ENCODE peak calls at places on chromosome 2, in seven cellular contexts. B, Y, D, E, S, J and T are unnamed samples.
A peak's percentile ranks its signal among the peaks of the same experiment; 100 is the strongest.

GRCh38 chr2:226742346-226742745 is 57.3 kb downstream of the IRS1 start:
- DNase-seq in B (peak; percentile 42), Y (no peak), D (peak; percentile 56), E (no peak), S (no peak), J (no peak), T (no peak)

GRCh38 chr2:119317556-119317955 is 49.1 kb downstream of the C2orf76 start:
- DNase-seq in B (no peak), Y (no peak), D (no peak), E (no peak), S (no peak), J (no peak), T (no peak)

GRCh38 chr2:15797231-15797945 is 143.0 kb upstream of the MYCN start:
- DNase-seq in B (no peak), Y (no peak), D (no peak), E (no peak), S (no peak), J (no peak), T (no peak)

GRCh38 chr2:25362049-25362563 is 20.4 kb upstream of the DNMT3A start:
- DNase-seq in B (peak; percentile 94), Y (peak; percentile 88), D (peak; percentile 97), E (peak; percentile 96), S (peak; percentile 94), J (peak; percentile 94), T (peak; percentile 94)

GRCh38 chr2:234422895-234423505 is 73.9 kb downstream of the ARL4C start:
- DNase-seq in B (no peak), Y (no peak), D (no peak), E (no peak), S (peak; percentile 36), J (peak; percentile 33), T (peak; percentile 41)

GRCh38 chr2:101717041-101717817 is 19.7 kb downstream of the MAP4K4 start:
- DNase-seq in B (no peak), Y (no peak), D (no peak), E (no peak), S (no peak), J (peak; percentile 42), T (no peak)

GRCh38 chr2:205802069-205802468 is 119.8 kb downstream of the NRP2 start:
- DNase-seq in B (no peak), Y (no peak), D (no peak), E (no peak), S (no peak), J (no peak), T (no peak)

GRCh38 chr2:241205086-241205485 is 16.6 kb downstream of the ANO7 start:
- DNase-seq in B (no peak), Y (no peak), D (no peak), E (no peak), S (no peak), J (no peak), T (no peak)

GRCh38 chr2:38632018-38632417 is 29.3 kb upstream of the HNRNPLL start:
- DNase-seq in B (no peak), Y (no peak), D (no peak), E (no peak), S (no peak), J (no peak), T (no peak)

GRCh38 chr2:159010963-159011362 is 42.5 kb downstream of the TANC1 start:
- DNase-seq in B (no peak), Y (no peak), D (no peak), E (no peak), S (no peak), J (no peak), T (no peak)

GRCh38 chr2:121273116-121273515 is 11.9 kb downstream of the TFCP2L1 start:
- DNase-seq in B (no peak), Y (no peak), D (no peak), E (no peak), S (no peak), J (peak; percentile 23), T (no peak)

GRCh38 chr2:241612156-241613017 is 24.6 kb downstream of the THAP4 start:
- DNase-seq in B (no peak), Y (no peak), D (no peak), E (no peak), S (no peak), J (no peak), T (no peak)

GRCh38 chr2:32008811-32009478 is 1.9 kb downstream of the MEMO1 start:
- DNase-seq in B (no peak), Y (no peak), D (no peak), E (no peak), S (no peak), J (peak; percentile 16), T (no peak)

GRCh38 chr2:226835420-226835795 is 446 bp upstream of the RHBDD1 start:
- DNase-seq in B (no peak), Y (no peak), D (peak; percentile 12), E (no peak), S (no peak), J (no peak), T (no peak)

GRCh38 chr2:233791883-233792329 is 13.8 kb downstream of the MROH2A start:
- DNase-seq in B (peak; percentile 8), Y (no peak), D (no peak), E (no peak), S (no peak), J (no peak), T (no peak)

GRCh38 chr2:207256476-207257207 is 90.9 kb upstream of the KLF7 start:
- DNase-seq in B (no peak), Y (no peak), D (no peak), E (no peak), S (no peak), J (no peak), T (no peak)
- H3K4me1 ChIP-seq in B (peaks cover 53% of the 10 kb centered on the region), Y (peaks cover 3% of the 10 kb centered on the region), D (peaks cover 37% of the 10 kb centered on the region), E (peaks cover 59% of the 10 kb centered on the region), S (peaks cover 91% of the 10 kb centered on the region), J (peaks cover 28% of the 10 kb centered on the region), T (peaks cover 45% of the 10 kb centered on the region)

DNA sequence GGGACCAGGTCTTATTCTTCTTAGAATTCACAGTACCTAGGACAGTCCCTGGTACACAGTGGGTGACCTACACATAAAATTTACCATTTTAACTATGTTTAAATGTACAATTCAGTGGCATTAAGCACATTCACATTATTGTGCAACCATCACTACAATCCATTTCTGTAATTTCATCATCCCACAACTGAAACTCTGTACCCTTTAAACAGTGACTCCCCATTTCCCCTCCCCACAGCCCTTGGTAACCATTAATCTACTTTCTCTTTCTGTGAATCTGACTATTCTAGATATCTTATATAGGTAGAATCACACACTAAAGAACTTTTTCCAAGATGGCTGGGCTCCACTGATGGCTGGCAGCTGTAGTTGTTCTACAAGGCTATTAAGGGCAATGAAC is 41.6 kb downstream of the GFPT1 start:
- DNase-seq in B (no peak), Y (no peak), D (no peak), E (no peak), S (no peak), J (no peak), T (no peak)
- H3K27ac ChIP-seq in B (no peak overlapping the region), Y (no peak overlapping the region), D (no peak overlapping the region), E (no peak overlapping the region), S (no peak overlapping the region), J (no peak overlapping the region), T (no peak overlapping the region)

DNA sequence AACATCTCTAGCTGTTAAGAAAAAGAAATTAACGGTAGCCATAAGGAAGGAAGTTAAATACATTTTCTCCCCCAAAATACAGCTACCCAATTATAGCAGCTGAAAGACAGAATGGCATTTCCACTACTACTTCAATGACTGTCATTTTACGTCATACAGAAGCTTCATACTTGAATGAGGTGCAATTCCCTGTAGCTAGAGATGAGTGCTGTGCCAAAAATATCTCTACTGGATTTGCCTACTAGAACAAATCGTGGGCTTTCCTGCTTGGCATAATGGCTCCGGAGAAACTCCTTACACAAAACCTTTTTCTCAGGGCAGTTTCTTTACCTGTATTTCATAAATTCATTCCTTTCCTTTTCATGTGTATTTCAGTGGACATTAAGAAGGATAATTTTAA is 36.3 kb upstream of the NRXN1 start:
- DNase-seq in B (no peak), Y (no peak), D (no peak), E (no peak), S (no peak), J (no peak), T (no peak)
- TF ChIP-seq EP300 in B (no peak), Y (no peak), D (no peak), E (no peak), S (no peak), J (no peak), T (no peak)

GRCh38 chr2:173050684-173051083 is 25.0 kb upstream of the MAP3K20 start:
- DNase-seq in B (no peak), Y (no peak), D (no peak), E (no peak), S (no peak), J (no peak), T (no peak)

GRCh38 chr2:173051463-173051862 is 24.2 kb upstream of the MAP3K20 start:
- DNase-seq in B (no peak), Y (no peak), D (no peak), E (no peak), S (no peak), J (no peak), T (no peak)

GRCh38 chr2:173048530-173048900 is 27.1 kb upstream of the MAP3K20 start:
- DNase-seq in B (no peak), Y (no peak), D (no peak), E (no peak), S (no peak), J (no peak), T (no peak)

GRCh38 chr2:173048901-173049661 is 26.6 kb upstream of the MAP3K20 start:
- DNase-seq in B (peak; percentile 63), Y (no peak), D (peak; percentile 88), E (no peak), S (peak; percentile 97), J (peak; percentile 59), T (no peak)

DNA sequence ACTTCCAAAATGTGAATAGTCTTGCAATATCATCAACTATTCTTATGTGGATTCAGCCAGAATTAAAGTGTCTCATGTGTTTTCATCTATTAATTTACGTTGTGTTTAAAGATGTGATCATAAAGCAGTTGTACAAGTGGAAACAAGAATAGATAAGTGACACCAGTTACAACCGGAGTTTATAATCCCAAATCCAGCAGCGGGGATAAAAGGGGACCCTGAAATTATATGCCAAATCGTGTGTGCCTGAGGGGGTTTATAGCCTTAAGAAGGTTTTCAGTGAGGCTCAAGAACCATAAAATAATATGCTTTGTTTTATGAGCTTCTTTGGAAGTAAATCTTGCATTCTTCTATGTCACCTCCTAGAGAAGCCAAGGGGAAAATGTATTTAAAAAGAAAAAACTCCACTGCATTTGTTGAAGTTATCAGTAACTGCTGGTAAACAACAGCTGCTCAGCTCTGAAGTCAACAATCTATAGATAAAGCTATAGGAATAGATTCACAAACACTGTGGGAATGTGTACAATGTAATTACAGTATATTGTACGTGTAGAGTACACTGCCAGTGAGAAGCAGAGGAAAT is 25.8 kb upstream of the MAP3K20 start:
- DNase-seq in B (no peak), Y (no peak), D (no peak), E (no peak), S (no peak), J (no peak), T (no peak)
- H3K4me1 ChIP-seq in B (peaks cover 25% of the 10 kb centered on the region), Y (no peaks in the 10 kb centered on the region), D (peaks cover 20% of the 10 kb centered on the region), E (peaks cover 32% of the 10 kb centered on the region), S (peaks cover 54% of the 10 kb centered on the region), J (peaks cover 25% of the 10 kb centered on the region), T (peaks cover 11% of the 10 kb centered on the region)

GRCh38 chr2:237932731-237933131 is 34.1 kb upstream of the UBE2F start:
- DNase-seq in B (no peak), Y (no peak), D (no peak), E (no peak), S (no peak), J (no peak), T (no peak)
- H3K27ac ChIP-seq in B (no peak overlapping the region), Y (no peak overlapping the region), D (no peak overlapping the region), E (no peak overlapping the region), S (no peak overlapping the region), J (no peak overlapping the region), T (no peak overlapping the region)